ENCODE peak calls at places on chromosomes 13 and 19, in seven cellular contexts. One of them, this sample, is unnamed.
A peak's percentile ranks its signal among the peaks of the same experiment; 100 is the strongest.

GRCh38 chr13:113041821-113042335 is 63.7 kb upstream of the F7 start:
- DNase-seq in H7: no peak
- DNase-seq in activated T-cell treated with anti-CD3 and anti-CD28 coated beads for 24 hours: no peak
- DNase-seq in cardiac muscle cell: no peak
- DNase-seq in EH: no peak
- DNase-seq in germinal center: no peak
- DNase-seq in T1000: no peak
- DNase-seq in this sample: no peak

GRCh38 chr19:1521636-1522035 is 2.2 kb upstream of the PLK5 start:
- DNase-seq in T1000: no peak
- DNase-seq in cardiac muscle cell: peak; percentile 37
- DNase-seq in germinal center: no peak
- DNase-seq in H7: no peak
- DNase-seq in EH: no peak
- DNase-seq in activated T-cell treated with anti-CD3 and anti-CD28 coated beads for 24 hours: no peak
- DNase-seq in this sample: no peak

GRCh38 chr19:58582985-58583384 is 9.8 kb upstream of the MZF1 start:
- DNase-seq in EH: no peak
- DNase-seq in activated T-cell treated with anti-CD3 and anti-CD28 coated beads for 24 hours: no peak
- DNase-seq in cardiac muscle cell: no peak
- DNase-seq in H7: no peak
- DNase-seq in germinal center: no peak
- DNase-seq in T1000: no peak
- DNase-seq in this sample: no peak

GRCh38 chr13:101579291-101579802 is 126.9 kb downstream of the ITGBL1 start:
- DNase-seq in germinal center: no peak
- DNase-seq in activated T-cell treated with anti-CD3 and anti-CD28 coated beads for 24 hours: no peak
- DNase-seq in H7: no peak
- DNase-seq in cardiac muscle cell: peak; percentile 25
- DNase-seq in T1000: no peak
- DNase-seq in EH: peak; percentile 85
- DNase-seq in this sample: no peak

GRCh38 chr13:109427695-109428094 is 358.7 kb downstream of the IRS2 start:
- DNase-seq in cardiac muscle cell: no peak
- DNase-seq in H7: no peak
- DNase-seq in T1000: no peak
- DNase-seq in EH: no peak
- DNase-seq in activated T-cell treated with anti-CD3 and anti-CD28 coated beads for 24 hours: no peak
- DNase-seq in germinal center: no peak
- DNase-seq in this sample: no peak

GRCh38 chr13:28128030-28128429 is 10.3 kb upstream of the PAN3 start:
- DNase-seq in germinal center: no peak
- DNase-seq in T1000: no peak
- DNase-seq in EH: no peak
- DNase-seq in activated T-cell treated with anti-CD3 and anti-CD28 coated beads for 24 hours: no peak
- DNase-seq in cardiac muscle cell: no peak
- DNase-seq in H7: no peak
- DNase-seq in this sample: no peak

GRCh38 chr13:105346141-105346766 is 1189.2 kb downstream of the EFNB2 start:
- DNase-seq in activated T-cell treated with anti-CD3 and anti-CD28 coated beads for 24 hours: no peak
- DNase-seq in germinal center: no peak
- DNase-seq in T1000: peak; percentile 4
- DNase-seq in cardiac muscle cell: peak; percentile 39
- DNase-seq in H7: no peak
- DNase-seq in EH: peak; percentile 85
- DNase-seq in this sample: peak; percentile 60

GRCh38 chr19:8065489-8066261 is 13.1 kb downstream of the CCL25 start:
- DNase-seq in germinal center: no peak
- DNase-seq in cardiac muscle cell: no peak
- DNase-seq in EH: no peak
- DNase-seq in T1000: no peak
- DNase-seq in H7: no peak
- DNase-seq in activated T-cell treated with anti-CD3 and anti-CD28 coated beads for 24 hours: no peak
- DNase-seq in this sample: no peak

GRCh38 chr13:110301083-110301482 is 5.9 kb downstream of the COL4A1 start:
- DNase-seq in cardiac muscle cell: no peak
- DNase-seq in T1000: no peak
- DNase-seq in germinal center: no peak
- DNase-seq in activated T-cell treated with anti-CD3 and anti-CD28 coated beads for 24 hours: no peak
- DNase-seq in EH: no peak
- DNase-seq in H7: no peak
- DNase-seq in this sample: no peak

GRCh38 chr19:49497047-49497789 is 984 bp downstream of the RPS11 start:
- DNase-seq in EH: peak; percentile 71
- DNase-seq in T1000: peak; percentile 29
- DNase-seq in germinal center: peak; percentile 78
- DNase-seq in activated T-cell treated with anti-CD3 and anti-CD28 coated beads for 24 hours: peak; percentile 71
- DNase-seq in cardiac muscle cell: peak; percentile 63
- DNase-seq in H7: peak; percentile 67
- DNase-seq in this sample: peak; percentile 56

GRCh38 chr13:66353664-66354063 is 876.5 kb downstream of the PCDH9 start:
- DNase-seq in EH: no peak
- DNase-seq in T1000: no peak
- DNase-seq in germinal center: no peak
- DNase-seq in activated T-cell treated with anti-CD3 and anti-CD28 coated beads for 24 hours: no peak
- DNase-seq in H7: no peak
- DNase-seq in cardiac muscle cell: peak; percentile 44
- DNase-seq in this sample: no peak

GRCh38 chr19:15154002-15154612 is 46.7 kb downstream of the NOTCH3 start:
- DNase-seq in H7: peak; percentile 82
- DNase-seq in T1000: no peak
- DNase-seq in cardiac muscle cell: peak; percentile 62
- DNase-seq in germinal center: peak; percentile 40
- DNase-seq in EH: peak; percentile 70
- DNase-seq in activated T-cell treated with anti-CD3 and anti-CD28 coated beads for 24 hours: peak; percentile 20
- DNase-seq in this sample: peak; percentile 53

GRCh38 chr13:50291611-50292010 is 276.4 kb downstream of the KCNRG start:
- DNase-seq in cardiac muscle cell: peak; percentile 13
- DNase-seq in EH: peak; percentile 6
- DNase-seq in germinal center: no peak
- DNase-seq in T1000: no peak
- DNase-seq in H7: no peak
- DNase-seq in activated T-cell treated with anti-CD3 and anti-CD28 coated beads for 24 hours: no peak
- DNase-seq in this sample: no peak

GRCh38 chr13:93450226-93450625 is 223.6 kb downstream of the GPC6 start:
- DNase-seq in EH: peak; percentile 8
- DNase-seq in H7: no peak
- DNase-seq in activated T-cell treated with anti-CD3 and anti-CD28 coated beads for 24 hours: no peak
- DNase-seq in T1000: no peak
- DNase-seq in cardiac muscle cell: peak; percentile 80
- DNase-seq in germinal center: no peak
- DNase-seq in this sample: no peak

GRCh38 chr19:2247433-2248101 is 1.6 kb upstream of the AMH start:
- DNase-seq in activated T-cell treated with anti-CD3 and anti-CD28 coated beads for 24 hours: no peak
- DNase-seq in cardiac muscle cell: no peak
- DNase-seq in germinal center: no peak
- DNase-seq in T1000: no peak
- DNase-seq in H7: no peak
- DNase-seq in EH: no peak
- DNase-seq in this sample: no peak

GRCh38 chr19:3359850-3360493 is 6.4 kb upstream of the NFIC start:
- DNase-seq in EH: no peak
- DNase-seq in H7: peak; percentile 90
- DNase-seq in activated T-cell treated with anti-CD3 and anti-CD28 coated beads for 24 hours: no peak
- DNase-seq in germinal center: peak; percentile 63
- DNase-seq in T1000: no peak
- DNase-seq in cardiac muscle cell: peak; percentile 47
- DNase-seq in this sample: no peak

GRCh38 chr13:23418776-23419683 is 14.5 kb downstream of the SACS start:
- DNase-seq in cardiac muscle cell: no peak
- DNase-seq in EH: no peak
- DNase-seq in T1000: no peak
- DNase-seq in activated T-cell treated with anti-CD3 and anti-CD28 coated beads for 24 hours: no peak
- DNase-seq in germinal center: no peak
- DNase-seq in H7: no peak
- DNase-seq in this sample: no peak

GRCh38 chr13:20495087-20496023 is 30.3 kb downstream of the CRYL1 start:
- DNase-seq in cardiac muscle cell: peak; percentile 78
- DNase-seq in germinal center: peak; percentile 64
- DNase-seq in H7: peak; percentile 66
- DNase-seq in T1000: peak; percentile 57
- DNase-seq in EH: peak; percentile 70
- DNase-seq in activated T-cell treated with anti-CD3 and anti-CD28 coated beads for 24 hours: peak; percentile 50
- DNase-seq in this sample: peak; percentile 68

GRCh38 chr13:113169277-113170272 is 11.1 kb downstream of the PROZ start:
- DNase-seq in germinal center: no peak
- DNase-seq in activated T-cell treated with anti-CD3 and anti-CD28 coated beads for 24 hours: no peak
- DNase-seq in H7: no peak
- DNase-seq in cardiac muscle cell: no peak
- DNase-seq in T1000: no peak
- DNase-seq in EH: no peak
- DNase-seq in this sample: no peak

GRCh38 chr19:35562336-35562735 is 1.1 kb downstream of the ATP4A start:
- DNase-seq in germinal center: no peak
- DNase-seq in EH: no peak
- DNase-seq in H7: no peak
- DNase-seq in T1000: no peak
- DNase-seq in cardiac muscle cell: no peak
- DNase-seq in activated T-cell treated with anti-CD3 and anti-CD28 coated beads for 24 hours: no peak
- DNase-seq in this sample: no peak

GRCh38 chr19:19873381-19873780 is 7.7 kb downstream of the ZNF253 start:
- DNase-seq in EH: peak; percentile 1
- DNase-seq in germinal center: no peak
- DNase-seq in activated T-cell treated with anti-CD3 and anti-CD28 coated beads for 24 hours: no peak
- DNase-seq in T1000: no peak
- DNase-seq in H7: no peak
- DNase-seq in cardiac muscle cell: no peak
- DNase-seq in this sample: no peak

GRCh38 chr13:111659842-111660241 is 339.4 kb downstream of the TEX29 start:
- DNase-seq in H7: no peak
- DNase-seq in activated T-cell treated with anti-CD3 and anti-CD28 coated beads for 24 hours: no peak
- DNase-seq in germinal center: no peak
- DNase-seq in T1000: no peak
- DNase-seq in cardiac muscle cell: no peak
- DNase-seq in EH: no peak
- DNase-seq in this sample: no peak

GRCh38 chr19:38023245-38023644 is 116.2 kb downstream of the SIPA1L3 start:
- DNase-seq in EH: peak; percentile 80
- DNase-seq in germinal center: no peak
- DNase-seq in cardiac muscle cell: peak; percentile 57
- DNase-seq in activated T-cell treated with anti-CD3 and anti-CD28 coated beads for 24 hours: no peak
- DNase-seq in T1000: no peak
- DNase-seq in H7: no peak
- DNase-seq in this sample: no peak

GRCh38 chr13:53800011-53800410 is 771.4 kb downstream of the OLFM4 start:
- DNase-seq in activated T-cell treated with anti-CD3 and anti-CD28 coated beads for 24 hours: no peak
- DNase-seq in germinal center: no peak
- DNase-seq in EH: no peak
- DNase-seq in cardiac muscle cell: no peak
- DNase-seq in H7: no peak
- DNase-seq in T1000: no peak
- DNase-seq in this sample: no peak

This sample was measured in RWPE1.